ENCODE peak calls at places on chromosome 16, in seven cellular contexts. Y, C, T, G, A, O and B are unnamed samples.

GRCh38 chr16:87860553-87861299 is 8.6 kb downstream of the SLC7A5 start:
- DNase-seq in Y (peak), G (peak), T (peak), C (no peak), A (peak), O (peak), B (peak)

GRCh38 chr16:78684040-78684611 is 584.7 kb downstream of the WWOX start:
- DNase-seq in Y (peak), G (no peak), A (peak), O (peak), C (peak), T (peak), B (peak)

GRCh38 chr16:1184156-1184868 is 31.4 kb downstream of the CACNA1H start:
- DNase-seq in O (no peak), T (no peak), A (no peak), Y (no peak), C (no peak), G (no peak), B (no peak)

GRCh38 chr16:4663756-4664465 is 29.5 kb upstream of the NUDT16L1 start:
- DNase-seq in A (no peak), Y (no peak), G (peak), T (peak), O (peak), C (peak), B (no peak)

GRCh38 chr16:82715160-82715559 is 88.4 kb downstream of the CDH13 start:
- DNase-seq in Y (no peak), O (no peak), G (no peak), C (no peak), T (no peak), A (no peak), B (no peak)

GRCh38 chr16:54504372-54504771 is 217.8 kb upstream of the IRX3 start:
- DNase-seq in G (no peak), A (no peak), T (peak), C (no peak), O (no peak), Y (no peak), B (no peak)

GRCh38 chr16:51392651-51393187 is 241.6 kb upstream of the SALL1 start:
- DNase-seq in A (peak), O (peak), G (no peak), T (peak), Y (peak), C (no peak), B (no peak)

GRCh38 chr16:1420111-1420539 is 422 bp downstream of the UQCC4 start:
- DNase-seq in Y (no peak), G (no peak), C (no peak), O (no peak), T (peak), A (no peak), B (no peak)

GRCh38 chr16:84190731-84191388 is at the start of gene ADAD2:
- DNase-seq in O (no peak), T (no peak), G (no peak), C (no peak), Y (no peak), A (no peak), B (no peak)

GRCh38 chr16:27844826-27845225 is 218.7 kb downstream of the GSG1L start:
- DNase-seq in C (peak), G (peak), A (no peak), T (peak), O (no peak), Y (no peak), B (no peak)

GRCh38 chr16:19114359-19115147 is 789 bp downstream of the ITPRIPL2 start:
- DNase-seq in Y (peak), C (peak), T (peak), O (peak), A (peak), G (peak), B (peak)

GRCh38 chr16:14150796-14151195 is 79.7 kb downstream of the MRTFB start:
- DNase-seq in C (no peak), Y (no peak), G (no peak), T (no peak), O (no peak), A (no peak), B (no peak)

GRCh38 chr16:78751601-78752000 is 652.1 kb downstream of the WWOX start:
- DNase-seq in Y (no peak), G (no peak), A (no peak), T (no peak), C (no peak), O (no peak), B (no peak)

GRCh38 chr16:23773339-23773738 is 18.5 kb downstream of the CHP2 start:
- DNase-seq in A (no peak), Y (no peak), G (no peak), O (no peak), T (no peak), C (no peak), B (no peak)

GRCh38 chr16:82633964-82634600 is 7.3 kb downstream of the CDH13 start:
- DNase-seq in O (no peak), T (peak), C (no peak), G (no peak), Y (peak), A (peak), B (peak)

GRCh38 chr16:27226476-27226875 is 23.1 kb downstream of the KDM8 start:
- DNase-seq in G (peak), C (no peak), T (peak), O (no peak), A (no peak), Y (no peak), B (no peak)

GRCh38 chr16:3262517-3262916 is 6.1 kb upstream of the MEFV start:
- DNase-seq in Y (no peak), C (no peak), T (no peak), G (no peak), A (no peak), O (no peak), B (no peak)

GRCh38 chr16:3266873-3267537 is 10.6 kb upstream of the MEFV start:
- DNase-seq in O (peak), C (no peak), G (no peak), Y (peak), T (no peak), A (peak), B (peak)

GRCh38 chr16:3259829-3260228 is 3.4 kb upstream of the MEFV start:
- DNase-seq in A (no peak), G (no peak), O (no peak), C (no peak), Y (no peak), T (no peak), B (no peak)

GRCh38 chr16:3268294-3268693 is 11.9 kb upstream of the MEFV start:
- DNase-seq in C (no peak), Y (no peak), T (no peak), O (no peak), A (no peak), G (no peak), B (no peak)

DNA sequence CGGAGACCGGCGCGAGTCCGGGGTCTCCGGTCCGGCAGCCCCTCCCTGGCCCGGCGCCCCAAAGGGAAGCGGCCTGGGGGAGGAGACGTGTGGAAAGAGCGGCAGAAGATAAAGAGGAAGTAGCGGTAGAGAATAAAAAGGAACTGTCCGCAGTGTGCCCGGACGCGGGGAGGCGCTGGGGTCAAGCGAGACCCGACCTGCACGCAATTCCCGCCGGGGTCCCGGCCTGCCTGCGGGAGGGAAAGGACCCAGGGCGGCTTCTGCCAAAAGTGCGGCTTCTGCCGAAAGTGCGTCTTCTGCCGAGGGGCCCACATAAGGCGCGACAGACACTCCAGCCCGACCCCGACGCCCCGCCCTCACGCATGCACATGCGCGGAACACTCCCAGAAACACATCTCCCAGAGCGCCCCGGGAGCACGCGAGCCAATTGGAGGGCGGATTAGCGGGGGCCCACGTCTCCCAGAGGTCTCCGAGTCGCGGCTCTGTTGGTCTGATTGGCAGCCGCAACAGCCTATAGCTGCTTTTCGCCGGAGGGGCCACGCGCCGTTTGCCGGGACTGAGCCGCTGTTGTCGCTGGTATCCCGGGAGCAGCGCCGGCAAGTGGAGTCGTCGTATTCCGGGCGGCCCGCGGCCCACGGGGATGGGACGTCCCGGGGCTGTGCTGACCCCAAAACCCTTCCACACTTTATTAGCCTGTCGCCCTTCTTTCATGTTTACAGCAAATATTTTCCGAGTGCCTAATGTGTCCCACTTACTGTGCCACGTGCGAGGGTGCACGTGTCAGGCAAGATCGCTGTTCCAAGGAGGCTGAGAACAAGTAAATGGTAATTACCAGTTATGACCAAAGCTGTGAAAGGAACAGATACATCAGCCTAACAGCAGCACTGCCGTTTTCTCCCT is 8.0 kb upstream of the MEFV start:
- DNase-seq in C (peak), T (peak), G (peak), A (peak), Y (peak), O (peak), B (peak)
- TF ChIP-seq CTCF in C (peak), T (peak), G (no peak), A (peak), Y (no peak), O (no peak), B (no peak)

DNA sequence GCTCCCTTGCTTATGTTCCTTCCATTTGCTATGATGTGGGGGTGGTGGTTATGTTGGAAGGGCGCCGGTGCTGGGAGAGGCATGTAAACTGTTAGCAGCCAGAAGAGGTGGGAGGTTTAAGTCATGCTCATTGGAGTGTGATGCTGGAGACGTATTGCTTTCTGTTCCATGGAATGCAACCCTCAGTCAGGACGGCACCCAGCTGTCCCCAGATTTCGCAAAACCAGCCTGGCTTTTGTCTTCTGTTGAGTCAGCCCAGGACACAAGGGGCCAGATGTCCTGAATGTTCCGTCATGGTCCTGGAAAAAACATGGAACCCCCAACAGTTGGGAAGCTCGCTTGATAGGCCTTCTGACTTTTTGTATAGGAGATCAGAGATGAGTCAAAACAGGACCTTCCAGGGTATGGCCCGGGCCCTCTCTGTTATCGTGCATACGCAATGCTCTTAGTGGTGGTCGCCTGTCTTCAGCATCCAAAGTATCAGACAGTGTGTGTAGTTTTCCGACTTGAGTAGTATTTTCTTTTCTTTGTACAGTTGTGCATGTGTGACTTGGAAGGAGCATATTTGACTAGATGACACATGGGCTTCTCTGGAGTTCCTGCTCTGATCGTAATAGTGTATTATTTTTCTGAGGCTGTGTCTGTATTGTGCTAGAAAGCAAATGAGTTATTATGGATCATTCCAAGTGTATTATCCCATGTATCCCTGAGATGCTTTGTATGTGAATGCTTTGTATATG is 201.9 kb downstream of the SNX29 start:
- DNase-seq in Y (peak), A (peak), G (no peak), O (peak), C (no peak), T (peak), B (no peak)
- H3K4me3 ChIP-seq in Y (no peak), A (peak), G (no peak), O (no peak), C (no peak), T (no peak), B (no peak)

GRCh38 chr16:70679653-70680494 is 6.0 kb downstream of the MTSS2 start:
- DNase-seq in C (no peak), A (no peak), T (peak), Y (no peak), G (peak), O (no peak), B (no peak)
- TF ChIP-seq CTCF in C (no peak), A (no peak), T (peak), Y (no peak), G (no peak), O (no peak), B (no peak)

GRCh38 chr16:57479422-57480126 is 6.7 kb downstream of the DOK4 start:
- DNase-seq in Y (peak), G (peak), O (peak), T (peak), A (peak), C (peak), B (no peak)
- H3K4me3 ChIP-seq in Y (peak), G (peak), O (peak), T (peak), A (peak), C (peak), B (no peak)

GRCh38 chr16:29316673-29317237 is 89.8 kb downstream of the NPIPB11 start:
- DNase-seq in G (no peak), O (no peak), Y (peak), A (no peak), T (no peak), C (no peak), B (no peak)

GRCh38 chr16:29315916-29316517 is 90.5 kb downstream of the NPIPB11 start:
- DNase-seq in C (no peak), G (no peak), O (no peak), A (no peak), Y (no peak), T (no peak), B (peak)

GRCh38 chr16:29314292-29314934 is 92.1 kb downstream of the NPIPB11 start:
- DNase-seq in G (no peak), T (no peak), A (no peak), O (no peak), C (no peak), Y (no peak), B (no peak)

GRCh38 chr16:29313559-29313887 is 93.0 kb downstream of the NPIPB11 start:
- DNase-seq in C (no peak), T (no peak), O (no peak), A (no peak), Y (no peak), G (no peak), B (no peak)

DNA sequence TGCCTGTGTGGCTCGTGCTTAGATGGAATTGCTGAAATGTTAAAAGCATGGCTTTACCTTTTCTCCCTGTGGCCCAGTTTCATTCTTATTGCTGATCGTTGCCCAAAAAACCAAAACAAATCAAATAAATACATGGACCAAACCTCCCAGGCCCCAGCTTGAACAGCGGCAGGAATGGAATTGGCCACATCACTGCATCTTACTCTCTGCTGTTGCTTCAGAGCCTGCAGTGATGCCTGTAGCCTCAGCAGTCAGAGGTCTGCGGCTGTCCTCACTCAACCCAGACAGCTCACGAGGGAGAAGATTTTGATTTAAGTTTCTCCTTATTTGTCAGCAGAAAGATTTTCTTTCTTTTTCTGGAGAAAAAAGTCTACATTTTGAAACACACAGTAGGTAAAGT is 91.5 kb downstream of the NPIPB11 start:
- DNase-seq in Y (no peak), C (no peak), A (peak), G (no peak), T (no peak), O (peak), B (no peak)
- TF ChIP-seq CTCF in Y (no peak), C (no peak), A (no peak), G (no peak), T (no peak), O (no peak), B (no peak)

GRCh38 chr16:72012607-72013006 is 4.1 kb downstream of the DHODH start:
- DNase-seq in C (no peak), A (no peak), O (no peak), G (no peak), T (no peak), Y (no peak), B (no peak)

GRCh38 chr16:72015124-72015523 is 6.6 kb downstream of the DHODH start:
- DNase-seq in A (no peak), O (no peak), G (no peak), T (no peak), C (peak), Y (no peak), B (no peak)

GRCh38 chr16:72013389-72013788 is 4.8 kb downstream of the DHODH start:
- DNase-seq in Y (peak), A (peak), G (no peak), O (peak), C (no peak), T (peak), B (no peak)

GRCh38 chr16:72013888-72014538 is 5.5 kb downstream of the DHODH start:
- DNase-seq in Y (peak), C (no peak), G (peak), T (peak), O (peak), A (no peak), B (no peak)

GRCh38 chr16:72014675-72015074 is 6.1 kb downstream of the DHODH start:
- DNase-seq in Y (no peak), O (no peak), G (no peak), T (no peak), C (no peak), A (no peak), B (no peak)
- H3K4me3 ChIP-seq in Y (no peak), O (no peak), G (no peak), T (no peak), C (no peak), A (no peak), B (no peak)

DNA sequence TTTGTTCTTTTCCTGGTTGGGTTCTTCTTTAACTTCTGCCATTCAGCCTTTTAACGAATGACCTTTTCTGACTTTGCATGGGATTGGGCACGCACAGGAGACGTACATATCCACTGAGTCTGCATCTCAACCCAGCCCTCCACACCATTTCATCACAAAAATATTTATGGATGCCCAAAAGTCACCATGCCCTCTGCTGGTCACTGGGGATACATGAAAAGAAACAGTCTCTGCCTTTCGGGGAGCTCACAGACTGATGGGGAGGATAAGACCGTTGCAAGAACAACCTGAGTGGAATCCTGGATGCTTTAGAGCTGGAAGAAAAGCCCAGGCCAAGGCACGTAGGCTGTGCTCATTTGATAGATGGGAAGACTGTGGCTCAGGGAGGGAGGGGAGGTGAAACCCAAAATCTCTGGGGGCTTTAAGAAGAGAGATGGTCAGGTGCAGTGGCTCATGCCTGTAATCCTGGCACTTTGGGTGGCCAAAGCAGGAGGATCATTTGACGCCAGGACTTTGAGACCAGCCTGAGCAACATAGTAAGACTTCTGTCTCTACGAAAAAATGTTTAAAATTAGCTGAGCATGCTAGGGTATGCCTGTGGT is 7.9 kb upstream of the MT2A start:
- DNase-seq in T (peak), C (peak), Y (no peak), A (peak), G (no peak), O (peak), B (peak)
- TF ChIP-seq CTCF in T (peak), C (peak), Y (peak), A (peak), G (peak), O (peak), B (peak)

GRCh38 chr16:31461201-31461920 is 2.1 kb downstream of the ARMC5 start:
- DNase-seq in O (no peak), A (no peak), Y (no peak), G (peak), T (peak), C (no peak), B (no peak)

GRCh38 chr16:31458835-31459721 is at the start of gene ARMC5:
- DNase-seq in Y (peak), O (peak), T (peak), C (peak), A (peak), G (peak), B (peak)

GRCh38 chr16:31461921-31462804 is 2.9 kb downstream of the ARMC5 start:
- DNase-seq in T (peak), O (no peak), Y (no peak), G (peak), A (no peak), C (no peak), B (no peak)

GRCh38 chr16:31459722-31460581 is 651 bp downstream of the ARMC5 start:
- DNase-seq in G (peak), C (peak), T (peak), O (peak), Y (peak), A (peak), B (peak)

GRCh38 chr16:31460582-31461002 is 1.3 kb downstream of the ARMC5 start:
- DNase-seq in Y (peak), C (no peak), T (peak), G (peak), A (peak), O (peak), B (peak)
- H3K4me3 ChIP-seq in Y (peak), C (peak), T (peak), G (no peak), A (peak), O (no peak), B (peak)